ENCODE peak calls at places on chromosomes 11 and 22, in four cellular contexts. S, H, N and W are unnamed samples. For H3K4me1, the result is how much of the 10 kb centered on the place peaks cover.

GRCh38 chr11:114260077-114260476 is 36.1 kb upstream of the NNMT start:
- DNase-seq in N (no peak), S (no peak), H (no peak), W (no peak)

GRCh38 chr22:46007848-46008261 is 30.9 kb upstream of the WNT7B start:
- DNase-seq in S (no peak), N (peak), H (no peak), W (no peak)

GRCh38 chr22:24330636-24331035 is 60.0 kb downstream of the SPECC1L start:
- DNase-seq in H (no peak), N (no peak), S (no peak), W (no peak)

GRCh38 chr11:62976109-62976508 is 8.7 kb downstream of the SLC22A6 start:
- DNase-seq in S (peak), H (no peak), N (peak), W (no peak)

GRCh38 chr11:34300571-34301295 is 57.1 kb downstream of the ABTB2 start:
- DNase-seq in H (no peak), N (no peak), S (no peak), W (no peak)

GRCh38 chr11:74630043-74630442 is 37.7 kb downstream of the POLD3 start:
- DNase-seq in S (no peak), N (no peak), H (no peak), W (no peak)

GRCh38 chr22:50274311-50274710 is 4.1 kb upstream of the MAPK11 start:
- DNase-seq in H (no peak), N (peak), S (peak), W (no peak)

GRCh38 chr22:22684605-22685561 is 40.5 kb downstream of the GGTLC2 start:
- DNase-seq in S (peak), N (no peak), H (no peak), W (no peak)

GRCh38 chr11:64580387-64580786 is 10.6 kb upstream of the SLC22A12 start:
- DNase-seq in N (no peak), S (no peak), H (no peak), W (no peak)

GRCh38 chr11:86477495-86478155 is 102.9 kb downstream of the CCDC81 start:
- DNase-seq in H (no peak), N (no peak), S (peak), W (no peak)

GRCh38 chr22:46352691-46353386 is 17.3 kb downstream of the TRMU start:
- DNase-seq in N (no peak), H (no peak), S (no peak), W (no peak)

GRCh38 chr11:87260811-87261210 is 223.1 kb downstream of the TMEM135 start:
- DNase-seq in N (no peak), S (no peak), H (no peak), W (no peak)

GRCh38 chr11:43508511-43508918 is 149.8 kb downstream of the TTC17 start:
- DNase-seq in H (no peak), S (no peak), N (no peak), W (no peak)

GRCh38 chr22:49078076-49078710 is 749.5 kb downstream of the BRD1 start:
- DNase-seq in H (no peak), N (no peak), S (no peak), W (no peak)

GRCh38 chr22:32475428-32476010 is 908 bp downstream of the FBXO7 start:
- DNase-seq in S (no peak), N (peak), H (no peak), W (no peak)

GRCh38 chr11:47606731-47607130 is 12.5 kb upstream of the C1QTNF4 start:
- DNase-seq in N (no peak), S (no peak), H (no peak), W (no peak)

GRCh38 chr22:32480238-32480637 is 5.6 kb downstream of the FBXO7 start:
- DNase-seq in S (no peak), N (no peak), H (no peak), W (no peak)

GRCh38 chr11:128716661-128717210 is 22.9 kb downstream of the FLI1 start:
- DNase-seq in N (no peak), S (no peak), H (no peak), W (no peak)

GRCh38 chr11:9002920-9003572 is 755 bp downstream of the NRIP3 start:
- DNase-seq in N (no peak), S (no peak), H (no peak), W (no peak)

GRCh38 chr11:72141066-72141465 is 5.5 kb downstream of the FOLR3 start:
- DNase-seq in H (no peak), N (no peak), S (no peak), W (no peak)

GRCh38 chr11:16613401-16614381 is 124.8 kb upstream of the C11orf58 start:
- DNase-seq in N (peak), S (peak), H (no peak), W (peak)

GRCh38 chr11:98003606-98004371 is 1017.0 kb upstream of the CNTN5 start:
- DNase-seq in N (no peak), S (peak), H (no peak), W (no peak)

GRCh38 chr22:35037089-35037488 is 28.9 kb upstream of the ISX start:
- DNase-seq in S (no peak), N (no peak), H (no peak), W (no peak)

GRCh38 chr22:17576475-17576874 is 13.2 kb downstream of the SLC25A18 start:
- DNase-seq in N (no peak), S (peak), H (no peak), W (no peak)

GRCh38 chr11:107741044-107741823 is 29.4 kb upstream of the SLN start:
- DNase-seq in H (peak), S (peak), N (peak), W (peak)

GRCh38 chr22:46070215-46070721 is 80.1 kb upstream of the PPARA start:
- DNase-seq in S (no peak), H (no peak), N (no peak), W (peak)

GRCh38 chr11:27699926-27700350 is 317 bp downstream of the BDNF start:
- DNase-seq in N (no peak), H (no peak), S (no peak), W (no peak)

GRCh38 chr11:27933992-27934829 is 173.7 kb downstream of the KIF18A start:
- DNase-seq in H (no peak), N (no peak), S (no peak), W (no peak)

GRCh38 chr11:118295834-118296454 is 8.6 kb upstream of the CD3E start:
- DNase-seq in S (peak), H (no peak), N (no peak), W (no peak)

GRCh38 chr11:2990617-2991476 is 1.3 kb downstream of the NAP1L4 start:
- DNase-seq in S (peak), N (no peak), H (no peak), W (no peak)

GRCh38 chr11:124643042-124643604 is 20.5 kb downstream of the TBRG1 start:
- DNase-seq in N (no peak), H (no peak), S (no peak), W (no peak)

GRCh38 chr11:60869451-60869825 is 2.1 kb downstream of the ZP1 start:
- DNase-seq in N (no peak), H (no peak), S (no peak), W (no peak)

GRCh38 chr11:134844838-134845237 is 432.8 kb upstream of the B3GAT1 start:
- DNase-seq in N (no peak), S (no peak), H (no peak), W (peak)

GRCh38 chr22:48240935-48241230 is 1478.4 kb downstream of the TBC1D22A start:
- DNase-seq in S (no peak), N (no peak), H (no peak), W (peak)

GRCh38 chr22:44151661-44152060 is 29.1 kb upstream of the PARVG start:
- DNase-seq in S (no peak), N (no peak), H (no peak), W (no peak)

GRCh38 chr22:31173386-31174145 is 13.6 kb downstream of the RNF185 start:
- DNase-seq in H (no peak), N (no peak), S (no peak), W (no peak)
- H3K4me1 ChIP-seq in H (under half), N (under half), S (under half), W (under half)

DNA sequence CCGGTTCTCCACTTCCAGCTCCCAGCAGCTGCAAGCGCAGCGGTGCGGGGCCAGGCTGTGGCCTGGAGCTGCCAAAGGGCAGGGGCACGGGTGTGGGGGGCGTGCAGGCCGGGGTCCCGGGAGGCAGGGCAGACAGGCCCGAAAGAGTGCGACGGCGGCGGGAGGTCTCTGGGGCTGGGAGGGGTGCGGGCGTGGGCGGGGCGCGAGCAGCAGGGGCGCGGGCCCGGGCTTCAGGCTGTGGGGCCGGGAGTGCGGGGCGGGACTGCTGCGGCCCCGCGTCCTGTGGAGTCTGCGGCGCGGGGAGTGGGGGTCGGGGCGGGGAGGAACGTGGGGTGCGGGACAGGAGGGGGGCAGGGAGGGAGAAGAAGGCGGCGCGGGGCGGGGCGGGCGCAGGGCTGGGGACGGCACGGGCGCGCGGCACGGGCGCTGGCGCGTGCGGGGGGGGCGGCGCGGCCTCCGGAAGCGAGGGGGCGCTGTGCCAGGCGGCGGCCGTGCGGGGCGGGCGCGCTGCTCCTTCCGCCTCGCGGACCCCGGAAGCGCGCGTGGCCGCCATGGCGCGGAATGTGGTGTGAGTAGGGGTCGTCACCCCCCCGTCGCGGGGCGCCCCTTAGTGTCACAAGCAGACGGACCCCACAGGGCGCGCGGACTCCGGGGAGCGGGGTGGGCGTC is at the start of gene MRPL23:
- DNase-seq in N (no peak), H (no peak), S (no peak), W (no peak)
- TF ChIP-seq NRF1 in N (no peak), H (no peak), S (no peak), W (no peak)

GRCh38 chr22:37285937-37286336 is 3.6 kb downstream of the CYTH4 start:
- DNase-seq in H (no peak), S (no peak), N (no peak), W (no peak)

GRCh38 chr22:37289156-37289735 is 6.9 kb downstream of the CYTH4 start:
- DNase-seq in S (no peak), H (no peak), N (no peak), W (no peak)

GRCh38 chr22:37290737-37291136 is 8.4 kb downstream of the CYTH4 start:
- DNase-seq in N (no peak), S (no peak), H (no peak), W (no peak)

GRCh38 chr22:37287550-37287951 is 5.2 kb downstream of the CYTH4 start:
- DNase-seq in H (no peak), N (no peak), S (no peak), W (no peak)

GRCh38 chr22:37288521-37288920 is 6.2 kb downstream of the CYTH4 start:
- DNase-seq in H (no peak), N (no peak), S (no peak), W (no peak)
- H3K4me1 ChIP-seq in H (under half), N (under half), S (under half), W (under half)

GRCh38 chr11:44988111-44988510 is 37.4 kb upstream of the TP53I11 start:
- DNase-seq in H (no peak), S (no peak), N (no peak), W (no peak)
- TF ChIP-seq NRF1 in H (no peak), S (no peak), N (no peak), W (no peak)

GRCh38 chr11:13216019-13217006 is 61.3 kb upstream of the BMAL1 start:
- DNase-seq in S (no peak), H (no peak), N (no peak), W (peak)

GRCh38 chr11:13221722-13222121 is 55.9 kb upstream of the BMAL1 start:
- DNase-seq in N (no peak), S (no peak), H (no peak), W (no peak)

GRCh38 chr11:13223112-13223511 is 54.5 kb upstream of the BMAL1 start:
- DNase-seq in H (no peak), N (peak), S (no peak), W (peak)

GRCh38 chr11:13222285-13222684 is 55.3 kb upstream of the BMAL1 start:
- DNase-seq in S (no peak), N (no peak), H (no peak), W (peak)

GRCh38 chr11:13220148-13220547 is 57.4 kb upstream of the BMAL1 start:
- DNase-seq in H (no peak), N (peak), S (no peak), W (no peak)
- H3K4me1 ChIP-seq in H (under half), N (under half), S (under half), W (under half)